ENCODE peak calls at places on chromosomes 5 and 9, in nine cellular contexts. L is brain microvascular endothelial cell, N is smooth muscle cell of the brain vasculature, G is fibroblast of pulmonary artery, W is GM12892, T is right lobe of liver, F is cardiac fibroblast, V is G401, A is anterior cingulate cortex. Y is an unnamed sample.

GRCh38 chr9:123320814-123321213 is 35.2 kb upstream of the CRB2 start:
- DNase-seq in L (no peak), N (no peak), G (no peak), W (no peak), T (no peak), F (no peak), V (no peak), A (no peak), Y (no peak)

GRCh38 chr9:113875917-113876805 is at the start of gene ZNF618:
- DNase-seq in L (no peak), N (no peak), G (no peak), W (peak), T (peak), F (peak), V (peak), A (peak), Y (no peak)

GRCh38 chr9:76652894-76653293 is 111.3 kb upstream of the PCA3 start:
- DNase-seq in L (no peak), N (no peak), G (peak), W (no peak), T (no peak), F (peak), V (no peak), A (no peak), Y (no peak)

GRCh38 chr9:124210697-124211096 is 47.1 kb upstream of the NEK6 start:
- DNase-seq in L (no peak), N (no peak), G (no peak), W (no peak), T (no peak), F (peak), V (no peak), A (no peak), Y (no peak)

GRCh38 chr5:143129910-143130703 is 273.4 kb downstream of the NR3C1 start:
- DNase-seq in L (no peak), N (no peak), G (no peak), W (no peak), T (no peak), F (no peak), V (no peak), A (no peak), Y (no peak)

GRCh38 chr9:136563646-136564321 is 17.9 kb upstream of the NOTCH1 start:
- DNase-seq in L (no peak), N (no peak), G (no peak), W (no peak), T (no peak), F (no peak), V (no peak), A (no peak), Y (no peak)

GRCh38 chr9:21679432-21679831 is 123.0 kb upstream of the MTAP start:
- DNase-seq in L (no peak), N (no peak), G (peak), W (no peak), T (no peak), F (peak), V (no peak), A (no peak), Y (no peak)

GRCh38 chr5:2094616-2094995 is 211.9 kb upstream of the IRX4 start:
- DNase-seq in L (no peak), N (no peak), G (peak), W (no peak), T (no peak), F (peak), V (no peak), A (no peak), Y (no peak)

GRCh38 chr5:123438902-123439301 is 15.7 kb upstream of the CEP120 start:
- DNase-seq in L (peak), N (no peak), G (no peak), W (no peak), T (no peak), F (no peak), V (no peak), A (no peak), Y (no peak)

GRCh38 chr5:123582570-123583293 is 70.8 kb downstream of the CSNK1G3 start:
- DNase-seq in L (peak), N (no peak), G (no peak), W (no peak), T (no peak), F (no peak), V (no peak), A (no peak), Y (no peak)

GRCh38 chr9:89743576-89744254 is 138.9 kb downstream of the GADD45G start:
- DNase-seq in L (no peak), N (no peak), G (no peak), W (no peak), T (no peak), F (no peak), V (peak), A (no peak), Y (peak)